ENCODE peak calls at places on chromosomes 13 and 19, in ten cellular contexts. H is HS-27A; R is astrocyte of the spinal cord; Y is MM.1S; A is A549; Z is stimulated activated CD4-positive, alpha-beta T cell treated with anti-CD3 and anti-CD28 coated beads, Interleukin-4, amount 100 ng/mL, for 24 hours; O is LoVo; U is cardiac fibroblast; D is GM10248; P is frontal cortex. V is an unnamed sample.

GRCh38 chr13:109881347-109881725 is 95.0 kb upstream of the IRS2 start:
- DNase-seq in H (no peak), R (no peak), Y (no peak), A (no peak), Z (no peak), O (no peak), U (no peak), D (no peak), P (no peak), V (no peak)

GRCh38 chr19:51366999-51367564 is 894 bp upstream of the ETFB start:
- DNase-seq in H (no peak), R (no peak), Y (no peak), A (no peak), Z (peak), O (no peak), U (no peak), D (no peak), P (no peak), V (peak)

GRCh38 chr19:17001603-17002183 is 24.9 kb downstream of the CPAMD8 start:
- DNase-seq in H (no peak), R (no peak), Y (no peak), A (no peak), Z (peak), O (no peak), U (no peak), D (no peak), P (no peak), V (peak)

GRCh38 chr13:32894589-32895001 is 121.6 kb upstream of the KL start:
- DNase-seq in H (no peak), R (no peak), Y (no peak), A (no peak), Z (no peak), O (no peak), U (peak), D (no peak), P (no peak), V (no peak)

GRCh38 chr13:84605927-84606326 is 723.7 kb upstream of the SLITRK1 start:
- DNase-seq in H (no peak), R (no peak), Y (no peak), A (no peak), Z (no peak), O (no peak), U (no peak), D (no peak), P (no peak), V (no peak)

GRCh38 chr19:29285878-29286277 is 72.9 kb upstream of the UQCRFS1 start:
- DNase-seq in H (no peak), R (no peak), Y (no peak), A (no peak), Z (no peak), O (no peak), U (no peak), D (no peak), P (no peak), V (no peak)

GRCh38 chr19:33486936-33487793 is 34.4 kb downstream of the PEPD start:
- DNase-seq in H (no peak), R (no peak), Y (no peak), A (no peak), Z (no peak), O (no peak), U (no peak), D (no peak), P (no peak), V (no peak)

GRCh38 chr13:97108535-97108910 is 113.6 kb upstream of the MBNL2 start:
- DNase-seq in H (no peak), R (peak), Y (no peak), A (no peak), Z (no peak), O (no peak), U (peak), D (no peak), P (no peak), V (no peak)

GRCh38 chr13:94596575-94596971 is 621 bp upstream of the TGDS start:
- DNase-seq in H (no peak), R (no peak), Y (no peak), A (no peak), Z (no peak), O (no peak), U (no peak), D (no peak), P (no peak), V (no peak)

GRCh38 chr19:37977992-37978391 is 71.0 kb downstream of the SIPA1L3 start:
- DNase-seq in H (no peak), R (peak), Y (no peak), A (no peak), Z (no peak), O (no peak), U (peak), D (no peak), P (peak), V (no peak)

GRCh38 chr13:80524447-80525215 is 183.7 kb upstream of the SPRY2 start:
- DNase-seq in H (no peak), R (peak), Y (no peak), A (no peak), Z (no peak), O (no peak), U (peak), D (no peak), P (no peak), V (no peak)

GRCh38 chr13:24146961-24147569 is 13.5 kb upstream of the SPATA13 start:
- DNase-seq in H (no peak), R (no peak), Y (no peak), A (no peak), Z (no peak), O (no peak), U (no peak), D (no peak), P (no peak), V (no peak)

GRCh38 chr13:105291987-105292386 is 1243.5 kb downstream of the EFNB2 start:
- DNase-seq in H (no peak), R (no peak), Y (no peak), A (no peak), Z (no peak), O (no peak), U (no peak), D (no peak), P (no peak), V (no peak)

GRCh38 chr19:46373573-46374359 is 26.9 kb downstream of the PPP5C start:
- DNase-seq in H (peak), R (peak), Y (no peak), A (peak), Z (no peak), O (peak), U (peak), D (no peak), P (no peak), V (no peak)

GRCh38 chr13:50127017-50127725 is 111.9 kb downstream of the KCNRG start:
- DNase-seq in H (no peak), R (peak), Y (no peak), A (no peak), Z (peak), O (no peak), U (peak), D (no peak), P (peak), V (no peak)

GRCh38 chr19:4914736-4915501 is 5.6 kb downstream of the UHRF1 start:
- DNase-seq in H (peak), R (peak), Y (no peak), A (peak), Z (peak), O (peak), U (peak), D (peak), P (peak), V (peak)

GRCh38 chr13:110057052-110057451 is 249.9 kb downstream of the COL4A1 start:
- DNase-seq in H (no peak), R (no peak), Y (no peak), A (no peak), Z (no peak), O (no peak), U (no peak), D (no peak), P (no peak), V (no peak)

GRCh38 chr19:29583196-29584006 is 22.7 kb upstream of the POP4 start:
- DNase-seq in H (no peak), R (no peak), Y (no peak), A (no peak), Z (no peak), O (no peak), U (peak), D (no peak), P (no peak), V (no peak)

GRCh38 chr13:81551036-81551435 is 1210.1 kb upstream of the SPRY2 start:
- DNase-seq in H (no peak), R (no peak), Y (no peak), A (no peak), Z (no peak), O (no peak), U (no peak), D (no peak), P (no peak), V (no peak)

GRCh38 chr13:63773476-63773875 is 2357.8 kb upstream of the PCDH20 start:
- DNase-seq in H (no peak), R (no peak), Y (no peak), A (no peak), Z (no peak), O (no peak), U (no peak), D (no peak), P (no peak), V (no peak)

GRCh38 chr13:85651440-85651839 is 147.8 kb downstream of the SLITRK6 start:
- DNase-seq in H (no peak), R (no peak), Y (no peak), A (no peak), Z (no peak), O (no peak), U (no peak), D (no peak), P (no peak), V (no peak)

GRCh38 chr19:44072543-44073401 is 813 bp downstream of the ZNF284 start:
- DNase-seq in H (no peak), R (no peak), Y (no peak), A (peak), Z (no peak), O (no peak), U (peak), D (peak), P (no peak), V (no peak)

GRCh38 chr19:19551862-19552192 is 13.8 kb downstream of the CILP2 start:
- DNase-seq in H (no peak), R (peak), Y (no peak), A (no peak), Z (no peak), O (no peak), U (no peak), D (no peak), P (no peak), V (no peak)

GRCh38 chr13:49356224-49356623 is 87.6 kb downstream of the CAB39L start:
- DNase-seq in H (peak), R (peak), Y (no peak), A (no peak), Z (no peak), O (peak), U (peak), D (no peak), P (no peak), V (no peak)

GRCh38 chr19:49638360-49638759 is 1.6 kb downstream of the RRAS start:
- DNase-seq in H (no peak), R (no peak), Y (no peak), A (peak), Z (no peak), O (no peak), U (peak), D (no peak), P (no peak), V (no peak)

GRCh38 chr13:100646030-100646673 is 28.4 kb downstream of the TMTC4 start:
- DNase-seq in H (no peak), R (peak), Y (no peak), A (peak), Z (no peak), O (no peak), U (peak), D (no peak), P (no peak), V (no peak)